ENCODE peak calls at places on chromosomes 2 and 18, in ten cellular contexts. Z is stimulated activated CD4-positive, alpha-beta T cell treated with anti-CD3 and anti-CD28 coated beads, TNF-alpha, amount 100 ng/mL, for 1 hour; O is substantia nigra; A is heart right ventricle; H is NCI-H1694; U is activated CD8-positive, alpha-beta memory T cell treated with anti-CD3 and anti-CD28 coated beads, Interleukin-2, amount 50 U/mL, for 48 hours; D is EH; B is neuronal stem cell; T is NCI-H460; J is NAMALWA. W is an unnamed sample.

GRCh38 chr2:164538250-164538866 is 82.9 kb downstream of the GRB14 start:
- DNase-seq in Z (no peak), O (peak), A (no peak), H (peak), U (no peak), D (peak), B (peak), T (peak), J (peak), W (no peak)

GRCh38 chr18:50107468-50107867 is 87.5 kb downstream of the MYO5B start:
- DNase-seq in Z (no peak), O (no peak), A (no peak), H (no peak), U (no peak), D (no peak), B (no peak), T (no peak), J (no peak), W (no peak)

GRCh38 chr2:193251909-193252308 is 1057.2 kb upstream of the TMEFF2 start:
- DNase-seq in Z (no peak), O (no peak), A (no peak), H (no peak), U (no peak), D (no peak), B (no peak), T (no peak), J (no peak), W (no peak)

GRCh38 chr2:109175350-109175678 is 46.3 kb downstream of the SH3RF3 start:
- DNase-seq in Z (no peak), O (no peak), A (no peak), H (no peak), U (no peak), D (no peak), B (no peak), T (no peak), J (no peak), W (no peak)

GRCh38 chr2:28347596-28347995 is 45.1 kb upstream of the FOSL2 start:
- DNase-seq in Z (no peak), O (no peak), A (no peak), H (no peak), U (no peak), D (no peak), B (no peak), T (no peak), J (no peak), W (no peak)

GRCh38 chr2:199692489-199692888 is 158.5 kb downstream of the FTCDNL1 start:
- DNase-seq in Z (no peak), O (peak), A (no peak), H (no peak), U (no peak), D (no peak), B (no peak), T (no peak), J (no peak), W (no peak)

GRCh38 chr2:31228717-31229116 is 5.2 kb upstream of the EHD3 start:
- DNase-seq in Z (no peak), O (no peak), A (no peak), H (no peak), U (no peak), D (no peak), B (no peak), T (no peak), J (no peak), W (no peak)

GRCh38 chr2:41194235-41194634 is 742.3 kb upstream of the SLC8A1 start:
- DNase-seq in Z (no peak), O (no peak), A (peak), H (no peak), U (no peak), D (no peak), B (no peak), T (no peak), J (no peak), W (peak)

GRCh38 chr2:26590439-26590838 is 50.7 kb downstream of the CIB4 start:
- DNase-seq in Z (no peak), O (no peak), A (no peak), H (no peak), U (peak), D (no peak), B (no peak), T (no peak), J (no peak), W (no peak)

GRCh38 chr18:69518989-69519388 is 118.3 kb downstream of the DOK6 start:
- DNase-seq in Z (no peak), O (no peak), A (no peak), H (no peak), U (no peak), D (no peak), B (no peak), T (no peak), J (no peak), W (no peak)

GRCh38 chr2:98503481-98504096 is 58.9 kb downstream of the INPP4A start:
- DNase-seq in Z (no peak), O (no peak), A (no peak), H (no peak), U (no peak), D (no peak), B (no peak), T (no peak), J (no peak), W (no peak)

GRCh38 chr2:105974800-105975199 is 219.3 kb downstream of the UXS1 start:
- DNase-seq in Z (no peak), O (no peak), A (no peak), H (no peak), U (no peak), D (no peak), B (no peak), T (no peak), J (no peak), W (no peak)

GRCh38 chr2:126482582-126483464 is 173.1 kb upstream of the GYPC start:
- DNase-seq in Z (no peak), O (no peak), A (no peak), H (no peak), U (no peak), D (no peak), B (no peak), T (no peak), J (peak), W (no peak)

GRCh38 chr2:121527009-121527682 is 3.5 kb upstream of the RNU4ATAC start:
- DNase-seq in Z (no peak), O (no peak), A (no peak), H (no peak), U (no peak), D (no peak), B (no peak), T (no peak), J (no peak), W (no peak)

GRCh38 chr18:11391636-11392035 is 217.8 kb upstream of the SLC35G4 start:
- DNase-seq in Z (no peak), O (no peak), A (no peak), H (no peak), U (no peak), D (peak), B (no peak), T (no peak), J (no peak), W (no peak)

GRCh38 chr2:20600756-20601325 is 50.1 kb downstream of the HS1BP3 start:
- DNase-seq in Z (no peak), O (no peak), A (no peak), H (no peak), U (no peak), D (no peak), B (no peak), T (peak), J (no peak), W (no peak)

GRCh38 chr2:3971313-3972192 is 268.2 kb downstream of the DCDC2C start:
- DNase-seq in Z (no peak), O (no peak), A (no peak), H (no peak), U (no peak), D (no peak), B (no peak), T (no peak), J (no peak), W (no peak)

GRCh38 chr2:9318461-9319337 is 104.6 kb downstream of the ITGB1BP1 start:
- DNase-seq in Z (no peak), O (peak), A (peak), H (no peak), U (no peak), D (no peak), B (no peak), T (no peak), J (no peak), W (no peak)